ENCODE peak calls at places on chromosomes 7 and 10, in seven cellular contexts. G, C, M, O, R, L and Y are unnamed samples.

GRCh38 chr10:70458329-70459060 is 17.0 kb upstream of the NODAL start:
- DNase-seq in G (no peak), C (peak), M (peak), O (no peak), R (peak), L (no peak), Y (no peak)

GRCh38 chr7:14048889-14049288 is 59.4 kb upstream of the ETV1 start:
- DNase-seq in G (no peak), C (no peak), M (no peak), O (no peak), R (no peak), L (no peak), Y (no peak)

GRCh38 chr10:93106631-93107072 is 33.0 kb downstream of the CYP26A1 start:
- DNase-seq in G (peak), C (no peak), M (no peak), O (no peak), R (no peak), L (no peak), Y (no peak)

GRCh38 chr7:80488406-80488805 is 23.5 kb downstream of the GNAT3 start:
- DNase-seq in G (no peak), C (no peak), M (no peak), O (no peak), R (no peak), L (no peak), Y (no peak)

GRCh38 chr10:13536674-13537366 is 8.0 kb upstream of the BEND7 start:
- DNase-seq in G (peak), C (no peak), M (peak), O (peak), R (no peak), L (peak), Y (no peak)

GRCh38 chr7:131067220-131067619 is 260.5 kb upstream of the MKLN1 start:
- DNase-seq in G (no peak), C (no peak), M (no peak), O (no peak), R (no peak), L (no peak), Y (no peak)

GRCh38 chr10:2929457-2929856 is 137.9 kb upstream of the PFKP start:
- DNase-seq in G (no peak), C (no peak), M (no peak), O (no peak), R (no peak), L (no peak), Y (no peak)

GRCh38 chr7:2843191-2843685 is 870 bp downstream of the GNA12 start:
- DNase-seq in G (no peak), C (peak), M (no peak), O (no peak), R (no peak), L (no peak), Y (no peak)

GRCh38 chr10:44862917-44863316 is 48.2 kb upstream of the TMEM72 start:
- DNase-seq in G (no peak), C (no peak), M (no peak), O (no peak), R (no peak), L (no peak), Y (no peak)

GRCh38 chr10:52466464-52466863 is 152.4 kb downstream of the DKK1 start:
- DNase-seq in G (no peak), C (no peak), M (no peak), O (no peak), R (no peak), L (no peak), Y (no peak)

GRCh38 chr7:43199333-43199732 is 86.9 kb downstream of the HECW1 start:
- DNase-seq in G (no peak), C (no peak), M (no peak), O (no peak), R (no peak), L (peak), Y (no peak)

GRCh38 chr10:91381562-91381923 is 28.6 kb upstream of the HECTD2 start:
- DNase-seq in G (no peak), C (no peak), M (no peak), O (no peak), R (no peak), L (no peak), Y (no peak)